ENCODE peak calls at places on chromosomes 1 and 21, in five cellular contexts. I is mesendoderm, J is NCI-H460, Z is mesenchymal stem cell, K is NCI-H1417. R is an unnamed sample.

GRCh38 chr1:20137055-20137454 is 2.1 kb upstream of the PLA2G2F start:
- DNase-seq in I (no peak), J (no peak), Z (no peak), K (no peak), R (no peak)

GRCh38 chr1:75855010-75855409 is 58.3 kb downstream of the MSH4 start:
- DNase-seq in I (no peak), J (no peak), Z (peak; percentile 43), K (no peak), R (no peak)

GRCh38 chr1:24987424-24987823 is 57.3 kb upstream of the RUNX3 start:
- DNase-seq in I (no peak), J (no peak), Z (no peak), K (no peak), R (no peak)

GRCh38 chr1:33342041-33342723 is 21.3 kb upstream of the A3GALT2 start:
- DNase-seq in I (peak; percentile 69), J (peak; percentile 36), Z (peak; percentile 98), K (peak; percentile 93), R (peak; percentile 81)

GRCh38 chr1:54474500-54475235 is 68.5 kb upstream of the SSBP3 start:
- DNase-seq in I (no peak), J (no peak), Z (peak; percentile 29), K (peak; percentile 80), R (no peak)

GRCh38 chr1:42173155-42173933 is 8.8 kb upstream of the GUCA2A start:
- DNase-seq in I (peak; percentile 81), J (peak; percentile 27), Z (peak; percentile 44), K (peak; percentile 28), R (peak; percentile 52)

GRCh38 chr1:8040586-8040985 is 14.5 kb upstream of the ERRFI1 start:
- DNase-seq in I (no peak), J (peak; percentile 83), Z (peak; percentile 98), K (no peak), R (no peak)

GRCh38 chr1:207019161-207019560 is 13.4 kb downstream of the C1orf116 start:
- DNase-seq in I (no peak), J (no peak), Z (no peak), K (no peak), R (no peak)

GRCh38 chr21:31108969-31109368 is 70.7 kb upstream of the KRTAP19-8 start:
- DNase-seq in I (peak; percentile 73), J (peak; percentile 13), Z (peak; percentile 57), K (no peak), R (peak; percentile 44)

GRCh38 chr1:11940260-11940921 is 5.9 kb downstream of the PLOD1 start:
- DNase-seq in I (peak; percentile 34), J (no peak), Z (no peak), K (no peak), R (peak; percentile 89)

GRCh38 chr1:243974451-243975292 is 76.4 kb upstream of the ZBTB18 start:
- DNase-seq in I (peak; percentile 31), J (peak; percentile 28), Z (peak; percentile 35), K (no peak), R (no peak)

GRCh38 chr1:173341307-173341706 is 134.2 kb upstream of the TNFSF4 start:
- DNase-seq in I (no peak), J (no peak), Z (peak; percentile 56), K (no peak), R (no peak)

GRCh38 chr1:30310966-30311742 is 412.2 kb downstream of the MATN1 start:
- DNase-seq in I (no peak), J (no peak), Z (no peak), K (no peak), R (no peak)

GRCh38 chr1:14340244-14340800 is 258.2 kb upstream of the KAZN start:
- DNase-seq in I (peak; percentile 72), J (peak; percentile 8), Z (no peak), K (no peak), R (no peak)

GRCh38 chr1:246820666-246821065 is 96.5 kb downstream of the SCCPDH start:
- DNase-seq in I (no peak), J (no peak), Z (no peak), K (no peak), R (no peak)

GRCh38 chr1:27007909-27008582 is 4.6 kb downstream of the TENT5B start:
- DNase-seq in I (peak; percentile 94), J (no peak), Z (peak; percentile 65), K (no peak), R (no peak)

GRCh38 chr1:3785458-3786157 is 10.7 kb downstream of the LRRC47 start:
- DNase-seq in I (peak; percentile 57), J (no peak), Z (peak; percentile 14), K (no peak), R (no peak)

GRCh38 chr1:86515597-86515996 is 31.3 kb upstream of the CLCA4 start:
- DNase-seq in I (peak; percentile 82), J (no peak), Z (no peak), K (peak; percentile 43), R (peak; percentile 54)

GRCh38 chr1:84944767-84945486 is 51.9 kb upstream of the LPAR3 start:
- DNase-seq in I (peak; percentile 94), J (peak; percentile 91), Z (peak; percentile 95), K (peak; percentile 84), R (peak; percentile 89)

GRCh38 chr1:248752981-248753525 is 2.5 kb downstream of the LYPD8 start:
- DNase-seq in I (no peak), J (no peak), Z (peak; percentile 6), K (no peak), R (no peak)

GRCh38 chr1:163130250-163130856 is 61.2 kb downstream of the RGS4 start:
- DNase-seq in I (no peak), J (no peak), Z (peak; percentile 7), K (no peak), R (no peak)

GRCh38 chr1:216824511-216824910 is 101.3 kb upstream of the ESRRG start:
- DNase-seq in I (no peak), J (no peak), Z (no peak), K (no peak), R (no peak)

GRCh38 chr1:77605246-77606026 is 77.0 kb downstream of the ZZZ3 start:
- DNase-seq in I (no peak), J (no peak), Z (peak; percentile 81), K (no peak), R (peak; percentile 54)